ENCODE peak calls at places on chromosomes 5 and 9, in four cellular contexts. Q is GM23338, P is HepG2, C is K562. B is an unnamed sample.

GRCh38 chr5:151954271-151954670 is 29.6 kb upstream of the GLRA1 start:
- DNase-seq in Q (no peak), P (no peak), C (no peak), B (no peak)

GRCh38 chr5:60436518-60436917 is 263.4 kb downstream of the DEPDC1B start:
- DNase-seq in Q (no peak), P (no peak), C (no peak), B (no peak)

GRCh38 chr5:97443740-97444139 is 260.7 kb upstream of the RIOK2 start:
- DNase-seq in Q (no peak), P (no peak), C (no peak), B (no peak)

GRCh38 chr5:2701592-2701991 is 49.9 kb downstream of the IRX2 start:
- DNase-seq in Q (peak; percentile 22), P (no peak), C (no peak), B (no peak)

GRCh38 chr5:76473676-76474075 is 70.6 kb downstream of the IQGAP2 start:
- DNase-seq in Q (no peak), P (no peak), C (no peak), B (no peak)

GRCh38 chr9:132794730-132795380 is 83.2 kb downstream of the AK8 start:
- DNase-seq in Q (peak; percentile 25), P (no peak), C (no peak), B (no peak)

GRCh38 chr5:72451771-72452505 is 55.3 kb downstream of the ZNF366 start:
- DNase-seq in Q (no peak), P (no peak), C (no peak), B (peak; percentile 35)

GRCh38 chr9:124477211-124478013 is 27.2 kb downstream of the ADGRD2 start:
- DNase-seq in Q (peak; percentile 64), P (no peak), C (peak; percentile 78), B (peak; percentile 24)

GRCh38 chr9:99264070-99264469 is 42.0 kb downstream of the SEC61B start:
- DNase-seq in Q (peak; percentile 75), P (no peak), C (peak; percentile 19), B (no peak)

GRCh38 chr5:135493406-135494180 is 41.4 kb upstream of the TIFAB start:
- DNase-seq in Q (peak; percentile 39), P (no peak), C (no peak), B (peak; percentile 27)

GRCh38 chr9:136156216-136157120 is 37.8 kb upstream of the TMEM250 start:
- DNase-seq in Q (no peak), P (no peak), C (no peak), B (no peak)

GRCh38 chr5:104909803-104910202 is 1347.2 kb upstream of the NUDT12 start:
- DNase-seq in Q (no peak), P (no peak), C (no peak), B (no peak)

GRCh38 chr5:172956936-172957335 is 2.3 kb upstream of the RPL26L1 start:
- DNase-seq in Q (no peak), P (no peak), C (no peak), B (no peak)

GRCh38 chr5:10634562-10634961 is 70.7 kb downstream of the ANKRD33B start:
- DNase-seq in Q (no peak), P (no peak), C (no peak), B (no peak)

GRCh38 chr5:78953092-78953800 is 31.9 kb downstream of the ARSB start:
- DNase-seq in Q (no peak), P (no peak), C (no peak), B (no peak)

GRCh38 chr9:88429595-88430430 is 41.6 kb downstream of the SPIN1 start:
- DNase-seq in Q (no peak), P (no peak), C (no peak), B (no peak)

GRCh38 chr9:29211681-29212589 is 1638.7 kb upstream of the C9orf72 start:
- DNase-seq in Q (peak; percentile 75), P (peak; percentile 12), C (no peak), B (peak; percentile 47)

GRCh38 chr9:15079989-15080388 is 169.8 kb upstream of the FREM1 start:
- DNase-seq in Q (peak; percentile 22), P (peak; percentile 95), C (no peak), B (no peak)

GRCh38 chr9:4499917-4500316 is 9.6 kb downstream of the SLC1A1 start:
- DNase-seq in Q (no peak), P (no peak), C (no peak), B (no peak)

GRCh38 chr5:129541648-129542251 is 81.7 kb downstream of the ADAMTS19 start:
- DNase-seq in Q (peak; percentile 13), P (peak; percentile 13), C (peak; percentile 6), B (no peak)

GRCh38 chr9:117926031-117926655 is 221.9 kb downstream of the TLR4 start:
- DNase-seq in Q (peak; percentile 11), P (no peak), C (no peak), B (no peak)

GRCh38 chr5:73957397-73958001 is 331.5 kb downstream of the ARHGEF28 start:
- DNase-seq in Q (no peak), P (no peak), C (no peak), B (no peak)
- TF ChIP-seq JUNB in Q (no peak), P (no peak), C (no peak), B (no peak)

GRCh38 chr5:127440831-127441230 is 76.6 kb upstream of the PRRC1 start:
- DNase-seq in Q (no peak), P (no peak), C (no peak), B (no peak)
- TF ChIP-seq JUNB in Q (no peak), P (no peak), C (no peak), B (no peak)

GRCh38 chr5:16914584-16914983 is 21.5 kb downstream of the MYO10 start:
- DNase-seq in Q (no peak), P (no peak), C (no peak), B (no peak)

GRCh38 chr5:16913187-16913839 is 22.8 kb downstream of the MYO10 start:
- DNase-seq in Q (no peak), P (no peak), C (no peak), B (no peak)

GRCh38 chr5:16916262-16916878 is 19.7 kb downstream of the MYO10 start:
- DNase-seq in Q (no peak), P (no peak), C (no peak), B (peak; percentile 66)

GRCh38 chr5:16912080-16912479 is 24.0 kb downstream of the MYO10 start:
- DNase-seq in Q (no peak), P (no peak), C (no peak), B (no peak)

DNA sequence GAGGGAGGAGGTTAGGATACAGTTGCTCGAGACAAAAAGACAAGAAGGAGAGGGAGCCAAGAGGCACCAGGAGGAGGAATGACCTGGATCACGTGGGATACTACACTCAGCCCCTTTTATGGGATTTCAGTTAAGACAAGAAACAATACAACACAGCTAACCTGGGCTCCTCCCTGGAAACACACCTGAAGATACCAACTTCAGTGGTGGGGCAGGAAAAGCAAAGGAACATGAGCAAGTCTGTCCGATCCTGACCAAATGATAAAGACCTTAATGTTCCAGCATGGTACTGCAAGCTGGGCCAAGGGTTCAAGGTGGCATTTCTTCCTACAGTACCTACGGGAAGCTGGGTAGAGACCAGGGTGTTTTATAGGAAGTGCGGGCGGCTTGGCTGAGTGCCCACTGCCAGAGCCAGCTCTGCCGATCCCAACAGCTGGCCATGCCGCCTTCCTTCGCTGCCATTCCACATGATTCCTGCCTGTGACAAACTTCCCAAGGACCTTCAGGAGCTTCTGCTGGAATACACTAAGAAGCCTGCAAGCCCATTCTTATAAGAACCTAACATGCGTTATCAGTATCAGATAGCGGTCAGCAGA is 22.1 kb downstream of the MYO10 start:
- DNase-seq in Q (no peak), P (no peak), C (no peak), B (no peak)
- TF ChIP-seq JUNB in Q (no peak), P (no peak), C (no peak), B (no peak)

DNA sequence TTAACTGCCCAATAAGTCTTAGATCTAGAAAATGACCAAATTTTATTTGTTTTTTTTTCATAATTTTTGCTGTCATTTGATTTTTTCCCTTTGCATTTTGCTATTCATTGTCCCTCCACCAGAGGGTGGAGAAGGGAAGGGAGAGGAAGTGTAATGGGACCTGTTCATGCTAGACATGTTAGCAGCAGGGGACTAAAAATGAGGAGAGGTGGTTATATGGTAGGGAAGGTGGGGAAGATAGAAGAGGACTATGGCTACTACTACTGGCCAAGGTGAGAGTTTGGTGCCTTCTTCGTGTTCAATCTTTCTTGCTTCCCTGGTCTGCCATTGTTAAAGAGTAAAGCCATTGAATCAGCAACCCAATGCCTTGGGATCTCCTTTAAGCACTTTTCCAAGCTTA is 6.4 kb downstream of the GRIA1 start:
- DNase-seq in Q (peak; percentile 30), P (no peak), C (peak; percentile 19), B (peak; percentile 7)
- TF ChIP-seq JUNB in Q (no peak), P (no peak), C (no peak), B (no peak)

GRCh38 chr5:146076455-146076854 is 28.9 kb downstream of the PLAC8L1 start:
- DNase-seq in Q (peak; percentile 65), P (no peak), C (no peak), B (no peak)
- TF ChIP-seq JUNB in Q (no peak), P (no peak), C (no peak), B (no peak)

GRCh38 chr5:61821561-61821960 is 484.4 kb upstream of the KIF2A start:
- DNase-seq in Q (no peak), P (no peak), C (no peak), B (no peak)

GRCh38 chr5:61824396-61824795 is 481.6 kb upstream of the KIF2A start:
- DNase-seq in Q (no peak), P (no peak), C (no peak), B (no peak)

GRCh38 chr5:61822584-61822983 is 483.4 kb upstream of the KIF2A start:
- DNase-seq in Q (no peak), P (no peak), C (no peak), B (no peak)

GRCh38 chr5:61827445-61827975 is 478.5 kb upstream of the KIF2A start:
- DNase-seq in Q (no peak), P (no peak), C (no peak), B (no peak)

DNA sequence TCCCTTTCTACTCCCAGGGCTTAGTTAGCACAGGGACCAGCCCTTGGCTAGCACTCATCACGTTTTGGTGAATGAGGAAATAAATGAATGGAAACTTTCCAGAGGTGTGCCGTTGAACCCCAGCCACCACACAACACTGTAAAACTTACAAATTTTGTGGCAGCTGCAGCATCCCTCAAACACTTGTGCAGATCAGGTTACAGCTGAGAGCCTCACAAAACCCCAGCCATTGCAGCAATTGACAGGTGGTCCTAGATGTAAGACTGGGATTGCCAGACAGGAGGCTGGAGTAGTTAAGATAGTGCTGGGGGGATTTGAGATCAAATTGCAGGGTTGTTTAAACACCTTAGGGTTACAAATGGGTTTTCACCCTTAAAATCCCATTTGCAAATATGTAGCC is 482.2 kb upstream of the KIF2A start:
- DNase-seq in Q (no peak), P (no peak), C (no peak), B (no peak)
- TF ChIP-seq JUNB in Q (no peak), P (no peak), C (no peak), B (no peak)

B was measured in A549.